ENCODE peak calls at places on chromosomes 11 and 22, in seven cellular contexts. One of them, this sample, is unnamed.

GRCh38 chr11:17767301-17767885 is 32.8 kb downstream of the KCNC1 start:
- DNase-seq in HAP-1: no peak
- DNase-seq in 8988T: no peak
- DNase-seq in DMS79: no peak
- DNase-seq in stimulated activated CD8-positive, alpha-beta memory T cell treated with anti-CD3 and anti-CD28 coated beads, Interleukin-7, amount 100 ng/mL, for 1 hour: no peak
- DNase-seq in A172: no peak
- DNase-seq in H4: no peak
- DNase-seq in this sample: no peak

GRCh38 chr11:116240661-116241060 is 532.1 kb downstream of the BUD13 start:
- DNase-seq in HAP-1: no peak
- DNase-seq in 8988T: no peak
- DNase-seq in DMS79: peak; percentile 68
- DNase-seq in stimulated activated CD8-positive, alpha-beta memory T cell treated with anti-CD3 and anti-CD28 coated beads, Interleukin-7, amount 100 ng/mL, for 1 hour: no peak
- DNase-seq in A172: no peak
- DNase-seq in H4: no peak
- DNase-seq in this sample: peak; percentile 65

GRCh38 chr22:44570476-44571445 is 72.7 kb upstream of the RTL6 start:
- DNase-seq in HAP-1: no peak
- DNase-seq in 8988T: no peak
- DNase-seq in DMS79: no peak
- DNase-seq in stimulated activated CD8-positive, alpha-beta memory T cell treated with anti-CD3 and anti-CD28 coated beads, Interleukin-7, amount 100 ng/mL, for 1 hour: no peak
- DNase-seq in A172: no peak
- DNase-seq in H4: no peak
- DNase-seq in this sample: peak; percentile 56

GRCh38 chr11:31106963-31107576 is 262.5 kb downstream of the DCDC1 start:
- DNase-seq in HAP-1: peak; percentile 34
- DNase-seq in 8988T: peak; percentile 27
- DNase-seq in DMS79: no peak
- DNase-seq in stimulated activated CD8-positive, alpha-beta memory T cell treated with anti-CD3 and anti-CD28 coated beads, Interleukin-7, amount 100 ng/mL, for 1 hour: no peak
- DNase-seq in A172: peak; percentile 44
- DNase-seq in H4: peak; percentile 44
- DNase-seq in this sample: peak; percentile 60

GRCh38 chr22:47075568-47075967 is 313.1 kb downstream of the TBC1D22A start:
- DNase-seq in HAP-1: no peak
- DNase-seq in 8988T: no peak
- DNase-seq in DMS79: no peak
- DNase-seq in stimulated activated CD8-positive, alpha-beta memory T cell treated with anti-CD3 and anti-CD28 coated beads, Interleukin-7, amount 100 ng/mL, for 1 hour: no peak
- DNase-seq in A172: no peak
- DNase-seq in H4: no peak
- DNase-seq in this sample: no peak

GRCh38 chr11:2269601-2270321 is 627 bp downstream of the ASCL2 start:
- DNase-seq in HAP-1: no peak
- DNase-seq in 8988T: no peak
- DNase-seq in DMS79: no peak
- DNase-seq in stimulated activated CD8-positive, alpha-beta memory T cell treated with anti-CD3 and anti-CD28 coated beads, Interleukin-7, amount 100 ng/mL, for 1 hour: no peak
- DNase-seq in A172: no peak
- DNase-seq in H4: no peak
- DNase-seq in this sample: peak; percentile 77

GRCh38 chr11:14954581-14954980 is 17.6 kb downstream of the CALCA start:
- DNase-seq in HAP-1: no peak
- DNase-seq in 8988T: no peak
- DNase-seq in DMS79: no peak
- DNase-seq in stimulated activated CD8-positive, alpha-beta memory T cell treated with anti-CD3 and anti-CD28 coated beads, Interleukin-7, amount 100 ng/mL, for 1 hour: no peak
- DNase-seq in A172: no peak
- DNase-seq in H4: no peak
- DNase-seq in this sample: no peak

GRCh38 chr11:3109434-3109833 is 52.2 kb upstream of the CARS1 start:
- DNase-seq in HAP-1: no peak
- DNase-seq in 8988T: peak; percentile 9
- DNase-seq in DMS79: no peak
- DNase-seq in stimulated activated CD8-positive, alpha-beta memory T cell treated with anti-CD3 and anti-CD28 coated beads, Interleukin-7, amount 100 ng/mL, for 1 hour: no peak
- DNase-seq in A172: no peak
- DNase-seq in H4: no peak
- DNase-seq in this sample: no peak

GRCh38 chr11:111231836-111232235 is 13.7 kb upstream of the POU2AF2 start:
- DNase-seq in HAP-1: no peak
- DNase-seq in 8988T: no peak
- DNase-seq in DMS79: no peak
- DNase-seq in stimulated activated CD8-positive, alpha-beta memory T cell treated with anti-CD3 and anti-CD28 coated beads, Interleukin-7, amount 100 ng/mL, for 1 hour: no peak
- DNase-seq in A172: no peak
- DNase-seq in H4: no peak
- DNase-seq in this sample: peak; percentile 13

GRCh38 chr11:2072551-2073261 is 66.5 kb downstream of the IGF2 start:
- DNase-seq in HAP-1: no peak
- DNase-seq in 8988T: no peak
- DNase-seq in DMS79: no peak
- DNase-seq in stimulated activated CD8-positive, alpha-beta memory T cell treated with anti-CD3 and anti-CD28 coated beads, Interleukin-7, amount 100 ng/mL, for 1 hour: no peak
- DNase-seq in A172: no peak
- DNase-seq in H4: no peak
- DNase-seq in this sample: peak; percentile 39

GRCh38 chr22:20174785-20175596 is 24.1 kb upstream of the CCDC188 start:
- DNase-seq in HAP-1: no peak
- DNase-seq in 8988T: peak; percentile 58
- DNase-seq in DMS79: no peak
- DNase-seq in stimulated activated CD8-positive, alpha-beta memory T cell treated with anti-CD3 and anti-CD28 coated beads, Interleukin-7, amount 100 ng/mL, for 1 hour: no peak
- DNase-seq in A172: no peak
- DNase-seq in H4: no peak
- DNase-seq in this sample: peak; percentile 38

GRCh38 chr11:22787565-22788162 is 41.9 kb downstream of the SVIP start:
- DNase-seq in HAP-1: peak; percentile 64
- DNase-seq in 8988T: peak; percentile 9
- DNase-seq in DMS79: peak; percentile 50
- DNase-seq in stimulated activated CD8-positive, alpha-beta memory T cell treated with anti-CD3 and anti-CD28 coated beads, Interleukin-7, amount 100 ng/mL, for 1 hour: no peak
- DNase-seq in A172: peak; percentile 45
- DNase-seq in H4: peak; percentile 61
- DNase-seq in this sample: peak; percentile 71

GRCh38 chr11:19474954-19475811 is 234.4 kb upstream of the E2F8 start:
- DNase-seq in HAP-1: peak; percentile 92
- DNase-seq in 8988T: no peak
- DNase-seq in DMS79: no peak
- DNase-seq in stimulated activated CD8-positive, alpha-beta memory T cell treated with anti-CD3 and anti-CD28 coated beads, Interleukin-7, amount 100 ng/mL, for 1 hour: no peak
- DNase-seq in A172: no peak
- DNase-seq in H4: no peak
- DNase-seq in this sample: no peak

GRCh38 chr11:10413268-10413667 is 41.8 kb upstream of the AMPD3 start:
- DNase-seq in HAP-1: no peak
- DNase-seq in 8988T: no peak
- DNase-seq in DMS79: no peak
- DNase-seq in stimulated activated CD8-positive, alpha-beta memory T cell treated with anti-CD3 and anti-CD28 coated beads, Interleukin-7, amount 100 ng/mL, for 1 hour: peak; percentile 14
- DNase-seq in A172: peak; percentile 38
- DNase-seq in H4: no peak
- DNase-seq in this sample: peak; percentile 14

GRCh38 chr11:63872833-63873201 is 33.9 kb downstream of the MARK2 start:
- DNase-seq in HAP-1: no peak
- DNase-seq in 8988T: no peak
- DNase-seq in DMS79: no peak
- DNase-seq in stimulated activated CD8-positive, alpha-beta memory T cell treated with anti-CD3 and anti-CD28 coated beads, Interleukin-7, amount 100 ng/mL, for 1 hour: no peak
- DNase-seq in A172: no peak
- DNase-seq in H4: no peak
- DNase-seq in this sample: no peak

GRCh38 chr22:29139965-29140782 is 65.5 kb upstream of the EMID1 start:
- DNase-seq in HAP-1: no peak
- DNase-seq in 8988T: no peak
- DNase-seq in DMS79: no peak
- DNase-seq in stimulated activated CD8-positive, alpha-beta memory T cell treated with anti-CD3 and anti-CD28 coated beads, Interleukin-7, amount 100 ng/mL, for 1 hour: no peak
- DNase-seq in A172: no peak
- DNase-seq in H4: no peak
- DNase-seq in this sample: peak; percentile 95

GRCh38 chr11:86519064-86519911 is 144.6 kb downstream of the CCDC81 start:
- DNase-seq in HAP-1: no peak
- DNase-seq in 8988T: no peak
- DNase-seq in DMS79: peak; percentile 10
- DNase-seq in stimulated activated CD8-positive, alpha-beta memory T cell treated with anti-CD3 and anti-CD28 coated beads, Interleukin-7, amount 100 ng/mL, for 1 hour: no peak
- DNase-seq in A172: peak; percentile 40
- DNase-seq in H4: no peak
- DNase-seq in this sample: peak; percentile 42

GRCh38 chr11:7547091-7547490 is 33.3 kb downstream of the PPFIBP2 start:
- DNase-seq in HAP-1: no peak
- DNase-seq in 8988T: no peak
- DNase-seq in DMS79: no peak
- DNase-seq in stimulated activated CD8-positive, alpha-beta memory T cell treated with anti-CD3 and anti-CD28 coated beads, Interleukin-7, amount 100 ng/mL, for 1 hour: no peak
- DNase-seq in A172: no peak
- DNase-seq in H4: no peak
- DNase-seq in this sample: no peak

GRCh38 chr22:45948081-45948648 is 28.8 kb downstream of the WNT7B start:
- DNase-seq in HAP-1: no peak
- DNase-seq in 8988T: no peak
- DNase-seq in DMS79: peak; percentile 49
- DNase-seq in stimulated activated CD8-positive, alpha-beta memory T cell treated with anti-CD3 and anti-CD28 coated beads, Interleukin-7, amount 100 ng/mL, for 1 hour: no peak
- DNase-seq in A172: no peak
- DNase-seq in H4: no peak
- DNase-seq in this sample: no peak

GRCh38 chr11:96715208-96715607 is 325.4 kb downstream of the JRKL start:
- DNase-seq in HAP-1: no peak
- DNase-seq in 8988T: no peak
- DNase-seq in DMS79: no peak
- DNase-seq in stimulated activated CD8-positive, alpha-beta memory T cell treated with anti-CD3 and anti-CD28 coated beads, Interleukin-7, amount 100 ng/mL, for 1 hour: no peak
- DNase-seq in A172: no peak
- DNase-seq in H4: no peak
- DNase-seq in this sample: peak; percentile 35

GRCh38 chr22:49282596-49282995 is 545.1 kb downstream of the BRD1 start:
- DNase-seq in HAP-1: no peak
- DNase-seq in 8988T: no peak
- DNase-seq in DMS79: no peak
- DNase-seq in stimulated activated CD8-positive, alpha-beta memory T cell treated with anti-CD3 and anti-CD28 coated beads, Interleukin-7, amount 100 ng/mL, for 1 hour: no peak
- DNase-seq in A172: no peak
- DNase-seq in H4: no peak
- DNase-seq in this sample: no peak

GRCh38 chr22:46239261-46240048 is 10.6 kb downstream of the CDPF1 start:
- DNase-seq in HAP-1: no peak
- DNase-seq in 8988T: no peak
- DNase-seq in DMS79: no peak
- DNase-seq in stimulated activated CD8-positive, alpha-beta memory T cell treated with anti-CD3 and anti-CD28 coated beads, Interleukin-7, amount 100 ng/mL, for 1 hour: no peak
- DNase-seq in A172: no peak
- DNase-seq in H4: no peak
- DNase-seq in this sample: no peak

GRCh38 chr11:74466916-74467885 is at the start of gene KCNE3:
- DNase-seq in HAP-1: no peak
- DNase-seq in 8988T: no peak
- DNase-seq in DMS79: no peak
- DNase-seq in stimulated activated CD8-positive, alpha-beta memory T cell treated with anti-CD3 and anti-CD28 coated beads, Interleukin-7, amount 100 ng/mL, for 1 hour: no peak
- DNase-seq in A172: no peak
- DNase-seq in H4: no peak
- DNase-seq in this sample: peak; percentile 70

GRCh38 chr22:22343603-22344276 is 99.2 kb downstream of the VPREB1 start:
- DNase-seq in HAP-1: no peak
- DNase-seq in 8988T: no peak
- DNase-seq in DMS79: no peak
- DNase-seq in stimulated activated CD8-positive, alpha-beta memory T cell treated with anti-CD3 and anti-CD28 coated beads, Interleukin-7, amount 100 ng/mL, for 1 hour: no peak
- DNase-seq in A172: no peak
- DNase-seq in H4: no peak
- DNase-seq in this sample: no peak

GRCh38 chr11:12200359-12201015 is 90.1 kb downstream of the MICAL2 start:
- DNase-seq in HAP-1: no peak
- DNase-seq in 8988T: no peak
- DNase-seq in DMS79: peak; percentile 79
- DNase-seq in stimulated activated CD8-positive, alpha-beta memory T cell treated with anti-CD3 and anti-CD28 coated beads, Interleukin-7, amount 100 ng/mL, for 1 hour: no peak
- DNase-seq in A172: peak; percentile 90
- DNase-seq in H4: peak; percentile 51
- DNase-seq in this sample: peak; percentile 89

GRCh38 chr11:71447791-71448256 is 369 bp downstream of the DHCR7 start:
- DNase-seq in HAP-1: no peak
- DNase-seq in 8988T: peak; percentile 51
- DNase-seq in DMS79: peak; percentile 33
- DNase-seq in stimulated activated CD8-positive, alpha-beta memory T cell treated with anti-CD3 and anti-CD28 coated beads, Interleukin-7, amount 100 ng/mL, for 1 hour: no peak
- DNase-seq in A172: no peak
- DNase-seq in H4: no peak
- DNase-seq in this sample: peak; percentile 54

GRCh38 chr11:94740975-94741707 is 27.0 kb upstream of the AMOTL1 start:
- DNase-seq in HAP-1: peak; percentile 72
- DNase-seq in 8988T: peak; percentile 96
- DNase-seq in DMS79: peak; percentile 75
- DNase-seq in stimulated activated CD8-positive, alpha-beta memory T cell treated with anti-CD3 and anti-CD28 coated beads, Interleukin-7, amount 100 ng/mL, for 1 hour: no peak
- DNase-seq in A172: no peak
- DNase-seq in H4: no peak
- DNase-seq in this sample: peak; percentile 59

GRCh38 chr11:72585762-72586590 is 88.2 kb downstream of the PDE2A start:
- DNase-seq in HAP-1: peak; percentile 60
- DNase-seq in 8988T: peak; percentile 100
- DNase-seq in DMS79: peak; percentile 65
- DNase-seq in stimulated activated CD8-positive, alpha-beta memory T cell treated with anti-CD3 and anti-CD28 coated beads, Interleukin-7, amount 100 ng/mL, for 1 hour: peak; percentile 61
- DNase-seq in A172: peak; percentile 58
- DNase-seq in H4: peak; percentile 58
- DNase-seq in this sample: peak; percentile 83

GRCh38 chr11:43868852-43869567 is 11.6 kb upstream of the ALKBH3 start:
- DNase-seq in HAP-1: no peak
- DNase-seq in 8988T: no peak
- DNase-seq in DMS79: no peak
- DNase-seq in stimulated activated CD8-positive, alpha-beta memory T cell treated with anti-CD3 and anti-CD28 coated beads, Interleukin-7, amount 100 ng/mL, for 1 hour: peak; percentile 9
- DNase-seq in A172: peak; percentile 93
- DNase-seq in H4: peak; percentile 82
- DNase-seq in this sample: peak; percentile 94

This sample was measured in cardiac muscle cell.